ENCODE peak calls at places on chromosomes 6 and 20, in seven cellular contexts. One of them, this sample, is unnamed.

GRCh38 chr6:16049178-16049577 is 79.7 kb upstream of the MYLIP start:
- DNase-seq in substantia nigra: no peak
- DNase-seq in heart right ventricle: no peak
- DNase-seq in activated B cell treated with CpG ODN at 0.5 μM for 24 hours: no peak
- DNase-seq in kidney: no peak
- DNase-seq in NAMALWA: no peak
- DNase-seq in stimulated activated CD4-positive, alpha-beta T cell treated with anti-CD3 and anti-CD28 coated beads, Interleukin-4, amount 100 ng/mL, for 48 hours: no peak
- DNase-seq in this sample: no peak

GRCh38 chr6:16723833-16724232 is 37.4 kb downstream of the ATXN1 start:
- DNase-seq in stimulated activated CD4-positive, alpha-beta T cell treated with anti-CD3 and anti-CD28 coated beads, Interleukin-4, amount 100 ng/mL, for 48 hours: no peak
- DNase-seq in NAMALWA: no peak
- DNase-seq in activated B cell treated with CpG ODN at 0.5 μM for 24 hours: no peak
- DNase-seq in substantia nigra: no peak
- DNase-seq in heart right ventricle: no peak
- DNase-seq in kidney: no peak
- DNase-seq in this sample: no peak

GRCh38 chr6:127933852-127934840 is 33.3 kb upstream of the THEMIS start:
- DNase-seq in NAMALWA: no peak
- DNase-seq in heart right ventricle: no peak
- DNase-seq in substantia nigra: no peak
- DNase-seq in kidney: no peak
- DNase-seq in activated B cell treated with CpG ODN at 0.5 μM for 24 hours: no peak
- DNase-seq in stimulated activated CD4-positive, alpha-beta T cell treated with anti-CD3 and anti-CD28 coated beads, Interleukin-4, amount 100 ng/mL, for 48 hours: no peak
- DNase-seq in this sample: no peak

GRCh38 chr6:34301408-34301807 is 52.6 kb upstream of the SMIM29 start:
- DNase-seq in heart right ventricle: peak
- DNase-seq in activated B cell treated with CpG ODN at 0.5 μM for 24 hours: no peak
- DNase-seq in stimulated activated CD4-positive, alpha-beta T cell treated with anti-CD3 and anti-CD28 coated beads, Interleukin-4, amount 100 ng/mL, for 48 hours: no peak
- DNase-seq in kidney: no peak
- DNase-seq in substantia nigra: no peak
- DNase-seq in NAMALWA: no peak
- DNase-seq in this sample: no peak

GRCh38 chr6:169863149-169863525 is 111.7 kb downstream of the ERMARD start:
- DNase-seq in kidney: no peak
- DNase-seq in substantia nigra: no peak
- DNase-seq in stimulated activated CD4-positive, alpha-beta T cell treated with anti-CD3 and anti-CD28 coated beads, Interleukin-4, amount 100 ng/mL, for 48 hours: no peak
- DNase-seq in activated B cell treated with CpG ODN at 0.5 μM for 24 hours: peak
- DNase-seq in heart right ventricle: no peak
- DNase-seq in NAMALWA: no peak
- DNase-seq in this sample: no peak

GRCh38 chr6:21138359-21139094 is 455.0 kb upstream of the SOX4 start:
- DNase-seq in NAMALWA: no peak
- DNase-seq in stimulated activated CD4-positive, alpha-beta T cell treated with anti-CD3 and anti-CD28 coated beads, Interleukin-4, amount 100 ng/mL, for 48 hours: no peak
- DNase-seq in kidney: no peak
- DNase-seq in heart right ventricle: no peak
- DNase-seq in activated B cell treated with CpG ODN at 0.5 μM for 24 hours: no peak
- DNase-seq in substantia nigra: no peak
- DNase-seq in this sample: no peak

GRCh38 chr6:7633361-7633760 is 43.4 kb downstream of the SNRNP48 start:
- DNase-seq in activated B cell treated with CpG ODN at 0.5 μM for 24 hours: no peak
- DNase-seq in NAMALWA: no peak
- DNase-seq in stimulated activated CD4-positive, alpha-beta T cell treated with anti-CD3 and anti-CD28 coated beads, Interleukin-4, amount 100 ng/mL, for 48 hours: no peak
- DNase-seq in substantia nigra: no peak
- DNase-seq in kidney: no peak
- DNase-seq in heart right ventricle: no peak
- DNase-seq in this sample: no peak

GRCh38 chr6:26054937-26055669 is 32.1 kb upstream of the HFE start:
- DNase-seq in heart right ventricle: peak
- DNase-seq in activated B cell treated with CpG ODN at 0.5 μM for 24 hours: peak
- DNase-seq in substantia nigra: peak
- DNase-seq in stimulated activated CD4-positive, alpha-beta T cell treated with anti-CD3 and anti-CD28 coated beads, Interleukin-4, amount 100 ng/mL, for 48 hours: peak
- DNase-seq in kidney: peak
- DNase-seq in NAMALWA: peak
- DNase-seq in this sample: peak

GRCh38 chr20:53503517-53503919 is 90.1 kb downstream of the ZNF217 start:
- DNase-seq in heart right ventricle: no peak
- DNase-seq in substantia nigra: no peak
- DNase-seq in activated B cell treated with CpG ODN at 0.5 μM for 24 hours: no peak
- DNase-seq in kidney: no peak
- DNase-seq in stimulated activated CD4-positive, alpha-beta T cell treated with anti-CD3 and anti-CD28 coated beads, Interleukin-4, amount 100 ng/mL, for 48 hours: no peak
- DNase-seq in NAMALWA: no peak
- DNase-seq in this sample: no peak

GRCh38 chr20:32227744-32228688 is 20.3 kb downstream of the POFUT1 start:
- DNase-seq in NAMALWA: no peak
- DNase-seq in heart right ventricle: peak
- DNase-seq in stimulated activated CD4-positive, alpha-beta T cell treated with anti-CD3 and anti-CD28 coated beads, Interleukin-4, amount 100 ng/mL, for 48 hours: no peak
- DNase-seq in substantia nigra: no peak
- DNase-seq in kidney: no peak
- DNase-seq in activated B cell treated with CpG ODN at 0.5 μM for 24 hours: no peak
- DNase-seq in this sample: no peak

GRCh38 chr6:39347201-39347600 is 24.7 kb upstream of the KCNK16 start:
- DNase-seq in NAMALWA: no peak
- DNase-seq in heart right ventricle: no peak
- DNase-seq in activated B cell treated with CpG ODN at 0.5 μM for 24 hours: no peak
- DNase-seq in kidney: peak
- DNase-seq in substantia nigra: no peak
- DNase-seq in stimulated activated CD4-positive, alpha-beta T cell treated with anti-CD3 and anti-CD28 coated beads, Interleukin-4, amount 100 ng/mL, for 48 hours: no peak
- DNase-seq in this sample: no peak

GRCh38 chr6:151154418-151154817 is 85.3 kb upstream of the AKAP12 start:
- DNase-seq in substantia nigra: no peak
- DNase-seq in heart right ventricle: peak
- DNase-seq in NAMALWA: no peak
- DNase-seq in stimulated activated CD4-positive, alpha-beta T cell treated with anti-CD3 and anti-CD28 coated beads, Interleukin-4, amount 100 ng/mL, for 48 hours: no peak
- DNase-seq in activated B cell treated with CpG ODN at 0.5 μM for 24 hours: no peak
- DNase-seq in kidney: peak
- DNase-seq in this sample: no peak

GRCh38 chr20:4726710-4727391 is 5.1 kb downstream of the PRND start:
- DNase-seq in heart right ventricle: no peak
- DNase-seq in activated B cell treated with CpG ODN at 0.5 μM for 24 hours: no peak
- DNase-seq in kidney: no peak
- DNase-seq in substantia nigra: no peak
- DNase-seq in NAMALWA: peak
- DNase-seq in stimulated activated CD4-positive, alpha-beta T cell treated with anti-CD3 and anti-CD28 coated beads, Interleukin-4, amount 100 ng/mL, for 48 hours: no peak
- DNase-seq in this sample: peak

GRCh38 chr20:1075564-1075963 is 42.8 kb upstream of the PSMF1 start:
- DNase-seq in substantia nigra: no peak
- DNase-seq in activated B cell treated with CpG ODN at 0.5 μM for 24 hours: no peak
- DNase-seq in NAMALWA: peak
- DNase-seq in stimulated activated CD4-positive, alpha-beta T cell treated with anti-CD3 and anti-CD28 coated beads, Interleukin-4, amount 100 ng/mL, for 48 hours: no peak
- DNase-seq in kidney: no peak
- DNase-seq in heart right ventricle: no peak
- DNase-seq in this sample: no peak

GRCh38 chr20:15789083-15789482 is 784.2 kb downstream of the KIF16B start:
- DNase-seq in heart right ventricle: no peak
- DNase-seq in activated B cell treated with CpG ODN at 0.5 μM for 24 hours: no peak
- DNase-seq in substantia nigra: no peak
- DNase-seq in kidney: no peak
- DNase-seq in NAMALWA: no peak
- DNase-seq in stimulated activated CD4-positive, alpha-beta T cell treated with anti-CD3 and anti-CD28 coated beads, Interleukin-4, amount 100 ng/mL, for 48 hours: no peak
- DNase-seq in this sample: no peak

GRCh38 chr6:18509871-18510643 is 122.9 kb downstream of the RNF144B start:
- DNase-seq in heart right ventricle: no peak
- DNase-seq in substantia nigra: no peak
- DNase-seq in stimulated activated CD4-positive, alpha-beta T cell treated with anti-CD3 and anti-CD28 coated beads, Interleukin-4, amount 100 ng/mL, for 48 hours: peak
- DNase-seq in activated B cell treated with CpG ODN at 0.5 μM for 24 hours: no peak
- DNase-seq in kidney: no peak
- DNase-seq in NAMALWA: no peak
- DNase-seq in this sample: no peak

GRCh38 chr6:24743944-24744335 is 25.0 kb upstream of the C6orf62 start:
- DNase-seq in stimulated activated CD4-positive, alpha-beta T cell treated with anti-CD3 and anti-CD28 coated beads, Interleukin-4, amount 100 ng/mL, for 48 hours: no peak
- DNase-seq in heart right ventricle: no peak
- DNase-seq in NAMALWA: peak
- DNase-seq in kidney: no peak
- DNase-seq in substantia nigra: no peak
- DNase-seq in activated B cell treated with CpG ODN at 0.5 μM for 24 hours: no peak
- DNase-seq in this sample: no peak

GRCh38 chr6:32056254-32056653 is 18.0 kb downstream of the CYP21A2 start:
- DNase-seq in activated B cell treated with CpG ODN at 0.5 μM for 24 hours: no peak
- DNase-seq in stimulated activated CD4-positive, alpha-beta T cell treated with anti-CD3 and anti-CD28 coated beads, Interleukin-4, amount 100 ng/mL, for 48 hours: no peak
- DNase-seq in substantia nigra: no peak
- DNase-seq in kidney: peak
- DNase-seq in NAMALWA: no peak
- DNase-seq in heart right ventricle: no peak
- DNase-seq in this sample: no peak

GRCh38 chr20:32780278-32780677 is 18.1 kb downstream of the DNMT3B start:
- DNase-seq in NAMALWA: no peak
- DNase-seq in stimulated activated CD4-positive, alpha-beta T cell treated with anti-CD3 and anti-CD28 coated beads, Interleukin-4, amount 100 ng/mL, for 48 hours: no peak
- DNase-seq in heart right ventricle: no peak
- DNase-seq in substantia nigra: no peak
- DNase-seq in activated B cell treated with CpG ODN at 0.5 μM for 24 hours: no peak
- DNase-seq in kidney: no peak
- DNase-seq in this sample: no peak

GRCh38 chr20:8515810-8516435 is 383.9 kb downstream of the PLCB1 start:
- DNase-seq in heart right ventricle: no peak
- DNase-seq in substantia nigra: no peak
- DNase-seq in activated B cell treated with CpG ODN at 0.5 μM for 24 hours: no peak
- DNase-seq in stimulated activated CD4-positive, alpha-beta T cell treated with anti-CD3 and anti-CD28 coated beads, Interleukin-4, amount 100 ng/mL, for 48 hours: no peak
- DNase-seq in NAMALWA: no peak
- DNase-seq in kidney: no peak
- DNase-seq in this sample: no peak

GRCh38 chr20:34999782-35000181 is 44.1 kb downstream of the MYH7B start:
- DNase-seq in substantia nigra: no peak
- DNase-seq in NAMALWA: no peak
- DNase-seq in stimulated activated CD4-positive, alpha-beta T cell treated with anti-CD3 and anti-CD28 coated beads, Interleukin-4, amount 100 ng/mL, for 48 hours: no peak
- DNase-seq in activated B cell treated with CpG ODN at 0.5 μM for 24 hours: no peak
- DNase-seq in heart right ventricle: no peak
- DNase-seq in kidney: no peak
- DNase-seq in this sample: no peak

GRCh38 chr6:32968770-32969684 is 633 bp downstream of the BRD2 start:
- DNase-seq in NAMALWA: peak
- DNase-seq in kidney: peak
- DNase-seq in activated B cell treated with CpG ODN at 0.5 μM for 24 hours: peak
- DNase-seq in stimulated activated CD4-positive, alpha-beta T cell treated with anti-CD3 and anti-CD28 coated beads, Interleukin-4, amount 100 ng/mL, for 48 hours: peak
- DNase-seq in heart right ventricle: peak
- DNase-seq in substantia nigra: peak
- DNase-seq in this sample: peak

GRCh38 chr6:39664173-39664572 is 61.0 kb downstream of the KIF6 start:
- DNase-seq in substantia nigra: no peak
- DNase-seq in NAMALWA: peak
- DNase-seq in activated B cell treated with CpG ODN at 0.5 μM for 24 hours: no peak
- DNase-seq in stimulated activated CD4-positive, alpha-beta T cell treated with anti-CD3 and anti-CD28 coated beads, Interleukin-4, amount 100 ng/mL, for 48 hours: no peak
- DNase-seq in kidney: no peak
- DNase-seq in heart right ventricle: no peak
- DNase-seq in this sample: no peak

GRCh38 chr6:5718231-5718947 is 288.3 kb downstream of the NRN1 start:
- DNase-seq in activated B cell treated with CpG ODN at 0.5 μM for 24 hours: no peak
- DNase-seq in kidney: no peak
- DNase-seq in NAMALWA: peak
- DNase-seq in heart right ventricle: no peak
- DNase-seq in substantia nigra: no peak
- DNase-seq in stimulated activated CD4-positive, alpha-beta T cell treated with anti-CD3 and anti-CD28 coated beads, Interleukin-4, amount 100 ng/mL, for 48 hours: no peak
- DNase-seq in this sample: no peak

GRCh38 chr6:31293343-31293742 is 21.5 kb upstream of the HLA-C start:
- DNase-seq in activated B cell treated with CpG ODN at 0.5 μM for 24 hours: no peak
- DNase-seq in NAMALWA: no peak
- DNase-seq in heart right ventricle: no peak
- DNase-seq in stimulated activated CD4-positive, alpha-beta T cell treated with anti-CD3 and anti-CD28 coated beads, Interleukin-4, amount 100 ng/mL, for 48 hours: no peak
- DNase-seq in substantia nigra: no peak
- DNase-seq in kidney: no peak
- DNase-seq in this sample: no peak

GRCh38 chr6:169288591-169288990 is 34.9 kb upstream of the THBS2 start:
- DNase-seq in substantia nigra: no peak
- DNase-seq in stimulated activated CD4-positive, alpha-beta T cell treated with anti-CD3 and anti-CD28 coated beads, Interleukin-4, amount 100 ng/mL, for 48 hours: no peak
- DNase-seq in NAMALWA: no peak
- DNase-seq in heart right ventricle: peak
- DNase-seq in activated B cell treated with CpG ODN at 0.5 μM for 24 hours: no peak
- DNase-seq in kidney: no peak
- DNase-seq in this sample: no peak